ENCODE peak calls at places on chromosomes 5 and 9, in ten cellular contexts. One of them, this sample, is unnamed.

GRCh38 chr5:89080467-89081116 is 197.6 kb upstream of the MEF2C start:
- DNase-seq in posterior cingulate gyrus: no peak
- DNase-seq in fibroblast of pulmonary artery: no peak
- DNase-seq in SK-MEL-5: no peak
- DNase-seq in NCI-H2029: no peak
- DNase-seq in NB4: no peak
- DNase-seq in cerebellar cortex: no peak
- DNase-seq in mucosa of gallbladder: no peak
- DNase-seq in ACHN: no peak
- DNase-seq in choroid plexus epithelial cell: no peak
- DNase-seq in this sample: no peak

GRCh38 chr5:14206028-14206725 is 63.0 kb downstream of the TRIO start:
- DNase-seq in posterior cingulate gyrus: no peak
- DNase-seq in fibroblast of pulmonary artery: no peak
- DNase-seq in SK-MEL-5: no peak
- DNase-seq in NCI-H2029: no peak
- DNase-seq in NB4: no peak
- DNase-seq in cerebellar cortex: no peak
- DNase-seq in mucosa of gallbladder: no peak
- DNase-seq in ACHN: no peak
- DNase-seq in choroid plexus epithelial cell: peak
- DNase-seq in this sample: no peak

GRCh38 chr5:121949885-121950284 is 11.9 kb upstream of the SRFBP1 start:
- DNase-seq in posterior cingulate gyrus: no peak
- DNase-seq in fibroblast of pulmonary artery: peak
- DNase-seq in SK-MEL-5: peak
- DNase-seq in NCI-H2029: peak
- DNase-seq in NB4: peak
- DNase-seq in cerebellar cortex: peak
- DNase-seq in mucosa of gallbladder: peak
- DNase-seq in ACHN: peak
- DNase-seq in choroid plexus epithelial cell: peak
- DNase-seq in this sample: peak

GRCh38 chr5:173231381-173231766 is 3.6 kb downstream of the NKX2-5 start:
- DNase-seq in posterior cingulate gyrus: no peak
- DNase-seq in fibroblast of pulmonary artery: no peak
- DNase-seq in SK-MEL-5: no peak
- DNase-seq in NCI-H2029: no peak
- DNase-seq in NB4: no peak
- DNase-seq in cerebellar cortex: no peak
- DNase-seq in mucosa of gallbladder: no peak
- DNase-seq in ACHN: no peak
- DNase-seq in choroid plexus epithelial cell: no peak
- DNase-seq in this sample: no peak

GRCh38 chr5:120297621-120298020 is 166.5 kb upstream of the PRR16 start:
- DNase-seq in posterior cingulate gyrus: no peak
- DNase-seq in fibroblast of pulmonary artery: peak
- DNase-seq in SK-MEL-5: no peak
- DNase-seq in NCI-H2029: no peak
- DNase-seq in NB4: no peak
- DNase-seq in cerebellar cortex: no peak
- DNase-seq in mucosa of gallbladder: no peak
- DNase-seq in ACHN: no peak
- DNase-seq in choroid plexus epithelial cell: peak
- DNase-seq in this sample: no peak

GRCh38 chr5:15500326-15500958 is 462 bp downstream of the FBXL7 start:
- DNase-seq in posterior cingulate gyrus: peak
- DNase-seq in fibroblast of pulmonary artery: peak
- DNase-seq in SK-MEL-5: peak
- DNase-seq in NCI-H2029: no peak
- DNase-seq in NB4: no peak
- DNase-seq in cerebellar cortex: no peak
- DNase-seq in mucosa of gallbladder: no peak
- DNase-seq in ACHN: peak
- DNase-seq in choroid plexus epithelial cell: peak
- DNase-seq in this sample: peak

GRCh38 chr5:81853005-81853357 is 102.1 kb upstream of the SSBP2 start:
- DNase-seq in posterior cingulate gyrus: no peak
- DNase-seq in fibroblast of pulmonary artery: no peak
- DNase-seq in SK-MEL-5: no peak
- DNase-seq in NCI-H2029: no peak
- DNase-seq in NB4: no peak
- DNase-seq in cerebellar cortex: no peak
- DNase-seq in mucosa of gallbladder: no peak
- DNase-seq in ACHN: no peak
- DNase-seq in choroid plexus epithelial cell: no peak
- DNase-seq in this sample: no peak

GRCh38 chr5:160703547-160704189 is 148.3 kb downstream of the ATP10B start:
- DNase-seq in posterior cingulate gyrus: no peak
- DNase-seq in fibroblast of pulmonary artery: no peak
- DNase-seq in SK-MEL-5: no peak
- DNase-seq in NCI-H2029: no peak
- DNase-seq in NB4: no peak
- DNase-seq in cerebellar cortex: no peak
- DNase-seq in mucosa of gallbladder: no peak
- DNase-seq in ACHN: no peak
- DNase-seq in choroid plexus epithelial cell: no peak
- DNase-seq in this sample: no peak

GRCh38 chr9:17622166-17622565 is 43.3 kb downstream of the SH3GL2 start:
- DNase-seq in posterior cingulate gyrus: no peak
- DNase-seq in fibroblast of pulmonary artery: no peak
- DNase-seq in SK-MEL-5: no peak
- DNase-seq in NCI-H2029: no peak
- DNase-seq in NB4: no peak
- DNase-seq in cerebellar cortex: peak
- DNase-seq in mucosa of gallbladder: no peak
- DNase-seq in ACHN: no peak
- DNase-seq in choroid plexus epithelial cell: no peak
- DNase-seq in this sample: peak

GRCh38 chr5:94618493-94619328 is at the start of the genes KIAA0825 and SLF1:
- DNase-seq in posterior cingulate gyrus: peak
- DNase-seq in fibroblast of pulmonary artery: peak
- DNase-seq in SK-MEL-5: peak
- DNase-seq in NCI-H2029: peak
- DNase-seq in NB4: peak
- DNase-seq in cerebellar cortex: peak
- DNase-seq in mucosa of gallbladder: peak
- DNase-seq in ACHN: peak
- DNase-seq in choroid plexus epithelial cell: peak
- DNase-seq in this sample: peak

GRCh38 chr5:34655354-34655991 is 655 bp upstream of the RAI14 start:
- DNase-seq in posterior cingulate gyrus: peak
- DNase-seq in fibroblast of pulmonary artery: peak
- DNase-seq in SK-MEL-5: peak
- DNase-seq in NCI-H2029: no peak
- DNase-seq in NB4: peak
- DNase-seq in cerebellar cortex: peak
- DNase-seq in mucosa of gallbladder: peak
- DNase-seq in ACHN: peak
- DNase-seq in choroid plexus epithelial cell: peak
- DNase-seq in this sample: peak

GRCh38 chr5:109411627-109412026 is 1.9 kb upstream of the PJA2 start:
- DNase-seq in posterior cingulate gyrus: no peak
- DNase-seq in fibroblast of pulmonary artery: peak
- DNase-seq in SK-MEL-5: peak
- DNase-seq in NCI-H2029: peak
- DNase-seq in NB4: peak
- DNase-seq in cerebellar cortex: no peak
- DNase-seq in mucosa of gallbladder: no peak
- DNase-seq in ACHN: peak
- DNase-seq in choroid plexus epithelial cell: peak
- DNase-seq in this sample: peak

GRCh38 chr5:116370886-116371285 is 203.7 kb downstream of the SEMA6A start:
- DNase-seq in posterior cingulate gyrus: no peak
- DNase-seq in fibroblast of pulmonary artery: peak
- DNase-seq in SK-MEL-5: no peak
- DNase-seq in NCI-H2029: no peak
- DNase-seq in NB4: no peak
- DNase-seq in cerebellar cortex: no peak
- DNase-seq in mucosa of gallbladder: no peak
- DNase-seq in ACHN: no peak
- DNase-seq in choroid plexus epithelial cell: peak
- DNase-seq in this sample: no peak

GRCh38 chr5:14501353-14502162 is 80.0 kb upstream of the OTULINL start:
- DNase-seq in posterior cingulate gyrus: no peak
- DNase-seq in fibroblast of pulmonary artery: no peak
- DNase-seq in SK-MEL-5: no peak
- DNase-seq in NCI-H2029: no peak
- DNase-seq in NB4: no peak
- DNase-seq in cerebellar cortex: peak
- DNase-seq in mucosa of gallbladder: no peak
- DNase-seq in ACHN: no peak
- DNase-seq in choroid plexus epithelial cell: no peak
- DNase-seq in this sample: no peak

GRCh38 chr5:23352437-23352836 is 155.0 kb upstream of the PRDM9 start:
- DNase-seq in posterior cingulate gyrus: no peak
- DNase-seq in fibroblast of pulmonary artery: peak
- DNase-seq in SK-MEL-5: peak
- DNase-seq in NCI-H2029: no peak
- DNase-seq in NB4: peak
- DNase-seq in cerebellar cortex: no peak
- DNase-seq in mucosa of gallbladder: no peak
- DNase-seq in ACHN: peak
- DNase-seq in choroid plexus epithelial cell: peak
- DNase-seq in this sample: peak

GRCh38 chr9:129455151-129455995 is 165.5 kb downstream of the C9orf50 start:
- DNase-seq in posterior cingulate gyrus: no peak
- DNase-seq in fibroblast of pulmonary artery: no peak
- DNase-seq in SK-MEL-5: no peak
- DNase-seq in NCI-H2029: no peak
- DNase-seq in NB4: no peak
- DNase-seq in cerebellar cortex: no peak
- DNase-seq in mucosa of gallbladder: no peak
- DNase-seq in ACHN: no peak
- DNase-seq in choroid plexus epithelial cell: peak
- DNase-seq in this sample: no peak

GRCh38 chr9:34869390-34869789 is 88.7 kb upstream of the PHF24 start:
- DNase-seq in posterior cingulate gyrus: no peak
- DNase-seq in fibroblast of pulmonary artery: peak
- DNase-seq in SK-MEL-5: peak
- DNase-seq in NCI-H2029: no peak
- DNase-seq in NB4: peak
- DNase-seq in cerebellar cortex: peak
- DNase-seq in mucosa of gallbladder: no peak
- DNase-seq in ACHN: peak
- DNase-seq in choroid plexus epithelial cell: peak
- DNase-seq in this sample: peak

GRCh38 chr9:91001146-91001611 is 199.6 kb downstream of the SYK start:
- DNase-seq in posterior cingulate gyrus: no peak
- DNase-seq in fibroblast of pulmonary artery: peak
- DNase-seq in SK-MEL-5: peak
- DNase-seq in NCI-H2029: peak
- DNase-seq in NB4: no peak
- DNase-seq in cerebellar cortex: peak
- DNase-seq in mucosa of gallbladder: no peak
- DNase-seq in ACHN: no peak
- DNase-seq in choroid plexus epithelial cell: peak
- DNase-seq in this sample: peak

GRCh38 chr9:93010056-93010455 is 48.4 kb upstream of the SUSD3 start:
- DNase-seq in posterior cingulate gyrus: no peak
- DNase-seq in fibroblast of pulmonary artery: no peak
- DNase-seq in SK-MEL-5: no peak
- DNase-seq in NCI-H2029: no peak
- DNase-seq in NB4: no peak
- DNase-seq in cerebellar cortex: no peak
- DNase-seq in mucosa of gallbladder: no peak
- DNase-seq in ACHN: no peak
- DNase-seq in choroid plexus epithelial cell: no peak
- DNase-seq in this sample: no peak

GRCh38 chr5:102738037-102738436 is 17.1 kb upstream of the PAM start:
- DNase-seq in posterior cingulate gyrus: no peak
- DNase-seq in fibroblast of pulmonary artery: no peak
- DNase-seq in SK-MEL-5: no peak
- DNase-seq in NCI-H2029: no peak
- DNase-seq in NB4: no peak
- DNase-seq in cerebellar cortex: no peak
- DNase-seq in mucosa of gallbladder: no peak
- DNase-seq in ACHN: no peak
- DNase-seq in choroid plexus epithelial cell: no peak
- DNase-seq in this sample: no peak

GRCh38 chr9:136674786-136675349 is 12.2 kb downstream of the EGFL7 start:
- DNase-seq in posterior cingulate gyrus: no peak
- DNase-seq in fibroblast of pulmonary artery: peak
- DNase-seq in SK-MEL-5: no peak
- DNase-seq in NCI-H2029: peak
- DNase-seq in NB4: no peak
- DNase-seq in cerebellar cortex: no peak
- DNase-seq in mucosa of gallbladder: no peak
- DNase-seq in ACHN: no peak
- DNase-seq in choroid plexus epithelial cell: no peak
- DNase-seq in this sample: peak

GRCh38 chr5:146588331-146588730 is 72.3 kb upstream of the GPR151 start:
- DNase-seq in posterior cingulate gyrus: no peak
- DNase-seq in fibroblast of pulmonary artery: no peak
- DNase-seq in SK-MEL-5: no peak
- DNase-seq in NCI-H2029: no peak
- DNase-seq in NB4: no peak
- DNase-seq in cerebellar cortex: no peak
- DNase-seq in mucosa of gallbladder: no peak
- DNase-seq in ACHN: no peak
- DNase-seq in choroid plexus epithelial cell: no peak
- DNase-seq in this sample: no peak

GRCh38 chr9:95822583-95823431 is 52.7 kb upstream of the ERCC6L2 start:
- DNase-seq in posterior cingulate gyrus: no peak
- DNase-seq in fibroblast of pulmonary artery: peak
- DNase-seq in SK-MEL-5: no peak
- DNase-seq in NCI-H2029: no peak
- DNase-seq in NB4: peak
- DNase-seq in cerebellar cortex: no peak
- DNase-seq in mucosa of gallbladder: no peak
- DNase-seq in ACHN: peak
- DNase-seq in choroid plexus epithelial cell: peak
- DNase-seq in this sample: no peak

GRCh38 chr5:81842795-81843377 is 92.0 kb upstream of the SSBP2 start:
- DNase-seq in posterior cingulate gyrus: no peak
- DNase-seq in fibroblast of pulmonary artery: no peak
- DNase-seq in SK-MEL-5: no peak
- DNase-seq in NCI-H2029: no peak
- DNase-seq in NB4: no peak
- DNase-seq in cerebellar cortex: peak
- DNase-seq in mucosa of gallbladder: no peak
- DNase-seq in ACHN: no peak
- DNase-seq in choroid plexus epithelial cell: no peak
- DNase-seq in this sample: peak

GRCh38 chr9:132451276-132451675 is 41.3 kb downstream of the CFAP77 start:
- DNase-seq in posterior cingulate gyrus: no peak
- DNase-seq in fibroblast of pulmonary artery: no peak
- DNase-seq in SK-MEL-5: no peak
- DNase-seq in NCI-H2029: no peak
- DNase-seq in NB4: no peak
- DNase-seq in cerebellar cortex: no peak
- DNase-seq in mucosa of gallbladder: no peak
- DNase-seq in ACHN: no peak
- DNase-seq in choroid plexus epithelial cell: no peak
- DNase-seq in this sample: no peak

GRCh38 chr9:105173306-105173705 is 71.1 kb upstream of the SLC44A1 start:
- DNase-seq in posterior cingulate gyrus: no peak
- DNase-seq in fibroblast of pulmonary artery: no peak
- DNase-seq in SK-MEL-5: no peak
- DNase-seq in NCI-H2029: no peak
- DNase-seq in NB4: no peak
- DNase-seq in cerebellar cortex: no peak
- DNase-seq in mucosa of gallbladder: no peak
- DNase-seq in ACHN: no peak
- DNase-seq in choroid plexus epithelial cell: no peak
- DNase-seq in this sample: peak

GRCh38 chr5:40619406-40619805 is 60.3 kb upstream of the PTGER4 start:
- DNase-seq in posterior cingulate gyrus: no peak
- DNase-seq in fibroblast of pulmonary artery: no peak
- DNase-seq in SK-MEL-5: no peak
- DNase-seq in NCI-H2029: no peak
- DNase-seq in NB4: peak
- DNase-seq in cerebellar cortex: no peak
- DNase-seq in mucosa of gallbladder: no peak
- DNase-seq in ACHN: no peak
- DNase-seq in choroid plexus epithelial cell: peak
- DNase-seq in this sample: no peak

GRCh38 chr9:129484325-129485000 is 136.4 kb downstream of the C9orf50 start:
- DNase-seq in posterior cingulate gyrus: no peak
- DNase-seq in fibroblast of pulmonary artery: no peak
- DNase-seq in SK-MEL-5: no peak
- DNase-seq in NCI-H2029: no peak
- DNase-seq in NB4: no peak
- DNase-seq in cerebellar cortex: no peak
- DNase-seq in mucosa of gallbladder: no peak
- DNase-seq in ACHN: no peak
- DNase-seq in choroid plexus epithelial cell: no peak
- DNase-seq in this sample: no peak

This sample was measured in NCI-H82.